ENCODE peak calls at places on chromosomes 16 and 17, in seven cellular contexts. U, D, Q, K, W, V and B are unnamed samples.

GRCh38 chr16:14611660-14612059 is 18.4 kb downstream of the PARN start:
- DNase-seq in U (no peak), Q (no peak), W (no peak), V (no peak), D (no peak), K (no peak), B (no peak)

GRCh38 chr17:39629894-39630293 is 3.1 kb downstream of the PPP1R1B start:
- DNase-seq in D (peak), U (no peak), W (no peak), V (no peak), Q (no peak), K (no peak), B (no peak)

GRCh38 chr17:1390422-1391367 is 9.3 kb downstream of the YWHAE start:
- DNase-seq in K (no peak), U (no peak), V (no peak), D (no peak), Q (no peak), W (no peak), B (no peak)

GRCh38 chr16:55035956-55036355 is 105.3 kb downstream of the IRX5 start:
- DNase-seq in K (peak), U (no peak), W (peak), D (no peak), Q (peak), V (peak), B (no peak)

GRCh38 chr17:1024076-1024475 is 27.1 kb downstream of the TIMM22 start:
- DNase-seq in Q (no peak), K (no peak), W (no peak), U (no peak), D (no peak), V (no peak), B (no peak)

GRCh38 chr17:60743812-60744211 is 66.2 kb downstream of the BCAS3 start:
- DNase-seq in D (no peak), W (no peak), U (no peak), V (peak), K (peak), Q (peak), B (no peak)

GRCh38 chr17:19979917-19980770 is 2.5 kb upstream of the AKAP10 start:
- DNase-seq in U (no peak), D (peak), W (no peak), K (no peak), V (no peak), Q (no peak), B (no peak)

GRCh38 chr17:48241131-48241591 is 133.6 kb downstream of the SNX11 start:
- DNase-seq in D (no peak), U (no peak), Q (peak), V (peak), K (peak), W (peak), B (peak)

GRCh38 chr17:33637534-33637933 is 344.4 kb upstream of the ASIC2 start:
- DNase-seq in U (no peak), W (no peak), Q (no peak), D (no peak), K (no peak), V (no peak), B (no peak)

GRCh38 chr16:14564881-14565687 is 65.0 kb downstream of the PARN start:
- DNase-seq in D (no peak), W (peak), U (no peak), K (peak), Q (peak), V (no peak), B (no peak)

GRCh38 chr17:76546556-76547182 is 6.8 kb downstream of the PRCD start:
- DNase-seq in K (no peak), V (peak), Q (peak), U (no peak), D (no peak), W (no peak), B (no peak)

GRCh38 chr17:76688165-76688622 is 22.6 kb downstream of the MXRA7 start:
- DNase-seq in K (no peak), W (no peak), Q (no peak), D (no peak), U (no peak), V (no peak), B (no peak)

GRCh38 chr17:78341559-78342437 is 18.1 kb downstream of the SOCS3 start:
- DNase-seq in V (peak), K (peak), Q (peak), D (peak), W (peak), U (no peak), B (peak)

GRCh38 chr16:89047331-89048086 is 46.1 kb upstream of the ACSF3 start:
- DNase-seq in Q (no peak), W (no peak), U (no peak), K (no peak), V (no peak), D (no peak), B (no peak)

GRCh38 chr17:45389354-45389753 is 43.3 kb downstream of the ARHGAP27 start:
- DNase-seq in V (no peak), K (no peak), D (no peak), U (no peak), W (no peak), Q (no peak), B (no peak)

GRCh38 chr16:12215302-12216105 is 239.0 kb downstream of the SNX29 start:
- DNase-seq in D (no peak), Q (no peak), W (no peak), K (no peak), V (no peak), U (no peak), B (no peak)

GRCh38 chr16:24991349-24991748 is 23.8 kb downstream of the ARHGAP17 start:
- DNase-seq in W (no peak), K (no peak), U (no peak), V (no peak), D (no peak), Q (no peak), B (no peak)

GRCh38 chr16:88303890-88304819 is 78.6 kb upstream of the ZNF469 start:
- DNase-seq in W (peak), V (peak), U (no peak), Q (peak), D (no peak), K (peak), B (no peak)

GRCh38 chr16:53968454-53968853 is 264.5 kb downstream of the FTO start:
- DNase-seq in W (no peak), U (no peak), K (peak), D (no peak), Q (peak), V (no peak), B (no peak)

GRCh38 chr17:80949451-80950421 is 41.9 kb upstream of the CHMP6 start:
- DNase-seq in V (no peak), W (no peak), D (peak), K (no peak), U (no peak), Q (no peak), B (peak)